ENCODE peak calls at places on chromosome 20, in nine cellular contexts. One of them, this sample, is unnamed.

GRCh38 chr20:60117040-60117439 is 158.8 kb downstream of the CDH26 start:
- DNase-seq in stimulated activated CD4-positive, alpha-beta T cell treated with anti-CD3 and anti-CD28 coated beads, TNF-alpha, amount 100 ng/mL, for 48 hours: no peak
- DNase-seq in mucosa of gallbladder: no peak
- DNase-seq in choroid plexus epithelial cell: peak
- DNase-seq in stimulated activated naive B cell treated with anti-CD40 and anti-IgM and Interleukin-4, amounts not matched to agents 10 μg/mL and 1 μg/mL and 100 μg/mL, for 72 hours: no peak
- DNase-seq in stimulated activated naive CD8-positive, alpha-beta T cell treated with anti-CD3 and anti-CD28 coated beads, Interleukin-15, Interleukin-2, amounts not matched to agents 100 U/mL and 50 U/mL, for 24 hours: no peak
- DNase-seq in naive thymus-derived CD4-positive, alpha-beta T cell: no peak
- DNase-seq in cardiac muscle cell: no peak
- DNase-seq in PC-9: no peak
- DNase-seq in this sample: no peak

GRCh38 chr20:51542033-51542893 is at the start of gene NFATC2:
- DNase-seq in stimulated activated CD4-positive, alpha-beta T cell treated with anti-CD3 and anti-CD28 coated beads, TNF-alpha, amount 100 ng/mL, for 48 hours: no peak
- DNase-seq in mucosa of gallbladder: peak
- DNase-seq in choroid plexus epithelial cell: no peak
- DNase-seq in stimulated activated naive B cell treated with anti-CD40 and anti-IgM and Interleukin-4, amounts not matched to agents 10 μg/mL and 1 μg/mL and 100 μg/mL, for 72 hours: peak
- DNase-seq in stimulated activated naive CD8-positive, alpha-beta T cell treated with anti-CD3 and anti-CD28 coated beads, Interleukin-15, Interleukin-2, amounts not matched to agents 100 U/mL and 50 U/mL, for 24 hours: peak
- DNase-seq in naive thymus-derived CD4-positive, alpha-beta T cell: peak
- DNase-seq in cardiac muscle cell: no peak
- DNase-seq in PC-9: peak
- DNase-seq in this sample: no peak

GRCh38 chr20:20181322-20181721 is 129.0 kb downstream of the CFAP61 start:
- DNase-seq in stimulated activated CD4-positive, alpha-beta T cell treated with anti-CD3 and anti-CD28 coated beads, TNF-alpha, amount 100 ng/mL, for 48 hours: no peak
- DNase-seq in mucosa of gallbladder: no peak
- DNase-seq in choroid plexus epithelial cell: no peak
- DNase-seq in stimulated activated naive B cell treated with anti-CD40 and anti-IgM and Interleukin-4, amounts not matched to agents 10 μg/mL and 1 μg/mL and 100 μg/mL, for 72 hours: no peak
- DNase-seq in stimulated activated naive CD8-positive, alpha-beta T cell treated with anti-CD3 and anti-CD28 coated beads, Interleukin-15, Interleukin-2, amounts not matched to agents 100 U/mL and 50 U/mL, for 24 hours: no peak
- DNase-seq in naive thymus-derived CD4-positive, alpha-beta T cell: no peak
- DNase-seq in cardiac muscle cell: no peak
- DNase-seq in PC-9: no peak
- DNase-seq in this sample: no peak

GRCh38 chr20:15319444-15319843 is 982.0 kb upstream of the FLRT3 start:
- DNase-seq in stimulated activated CD4-positive, alpha-beta T cell treated with anti-CD3 and anti-CD28 coated beads, TNF-alpha, amount 100 ng/mL, for 48 hours: no peak
- DNase-seq in mucosa of gallbladder: no peak
- DNase-seq in choroid plexus epithelial cell: no peak
- DNase-seq in stimulated activated naive B cell treated with anti-CD40 and anti-IgM and Interleukin-4, amounts not matched to agents 10 μg/mL and 1 μg/mL and 100 μg/mL, for 72 hours: no peak
- DNase-seq in stimulated activated naive CD8-positive, alpha-beta T cell treated with anti-CD3 and anti-CD28 coated beads, Interleukin-15, Interleukin-2, amounts not matched to agents 100 U/mL and 50 U/mL, for 24 hours: no peak
- DNase-seq in naive thymus-derived CD4-positive, alpha-beta T cell: no peak
- DNase-seq in cardiac muscle cell: no peak
- DNase-seq in PC-9: no peak
- DNase-seq in this sample: no peak

GRCh38 chr20:7673841-7674240 is 266.4 kb downstream of the HAO1 start:
- DNase-seq in stimulated activated CD4-positive, alpha-beta T cell treated with anti-CD3 and anti-CD28 coated beads, TNF-alpha, amount 100 ng/mL, for 48 hours: no peak
- DNase-seq in mucosa of gallbladder: no peak
- DNase-seq in choroid plexus epithelial cell: peak
- DNase-seq in stimulated activated naive B cell treated with anti-CD40 and anti-IgM and Interleukin-4, amounts not matched to agents 10 μg/mL and 1 μg/mL and 100 μg/mL, for 72 hours: no peak
- DNase-seq in stimulated activated naive CD8-positive, alpha-beta T cell treated with anti-CD3 and anti-CD28 coated beads, Interleukin-15, Interleukin-2, amounts not matched to agents 100 U/mL and 50 U/mL, for 24 hours: no peak
- DNase-seq in naive thymus-derived CD4-positive, alpha-beta T cell: no peak
- DNase-seq in cardiac muscle cell: peak
- DNase-seq in PC-9: no peak
- DNase-seq in this sample: no peak

GRCh38 chr20:41249781-41250281 is 67.7 kb downstream of the ZHX3 start:
- DNase-seq in stimulated activated CD4-positive, alpha-beta T cell treated with anti-CD3 and anti-CD28 coated beads, TNF-alpha, amount 100 ng/mL, for 48 hours: no peak
- DNase-seq in mucosa of gallbladder: no peak
- DNase-seq in choroid plexus epithelial cell: peak
- DNase-seq in stimulated activated naive B cell treated with anti-CD40 and anti-IgM and Interleukin-4, amounts not matched to agents 10 μg/mL and 1 μg/mL and 100 μg/mL, for 72 hours: peak
- DNase-seq in stimulated activated naive CD8-positive, alpha-beta T cell treated with anti-CD3 and anti-CD28 coated beads, Interleukin-15, Interleukin-2, amounts not matched to agents 100 U/mL and 50 U/mL, for 24 hours: no peak
- DNase-seq in naive thymus-derived CD4-positive, alpha-beta T cell: no peak
- DNase-seq in cardiac muscle cell: peak
- DNase-seq in PC-9: no peak
- DNase-seq in this sample: no peak

GRCh38 chr20:3900187-3900604 is 11.0 kb downstream of the PANK2 start:
- DNase-seq in stimulated activated CD4-positive, alpha-beta T cell treated with anti-CD3 and anti-CD28 coated beads, TNF-alpha, amount 100 ng/mL, for 48 hours: no peak
- DNase-seq in mucosa of gallbladder: no peak
- DNase-seq in choroid plexus epithelial cell: no peak
- DNase-seq in stimulated activated naive B cell treated with anti-CD40 and anti-IgM and Interleukin-4, amounts not matched to agents 10 μg/mL and 1 μg/mL and 100 μg/mL, for 72 hours: no peak
- DNase-seq in stimulated activated naive CD8-positive, alpha-beta T cell treated with anti-CD3 and anti-CD28 coated beads, Interleukin-15, Interleukin-2, amounts not matched to agents 100 U/mL and 50 U/mL, for 24 hours: no peak
- DNase-seq in naive thymus-derived CD4-positive, alpha-beta T cell: no peak
- DNase-seq in cardiac muscle cell: no peak
- DNase-seq in PC-9: no peak
- DNase-seq in this sample: no peak

GRCh38 chr20:52996726-52997125 is 24.6 kb downstream of the TSHZ2 start:
- DNase-seq in stimulated activated CD4-positive, alpha-beta T cell treated with anti-CD3 and anti-CD28 coated beads, TNF-alpha, amount 100 ng/mL, for 48 hours: no peak
- DNase-seq in mucosa of gallbladder: no peak
- DNase-seq in choroid plexus epithelial cell: no peak
- DNase-seq in stimulated activated naive B cell treated with anti-CD40 and anti-IgM and Interleukin-4, amounts not matched to agents 10 μg/mL and 1 μg/mL and 100 μg/mL, for 72 hours: no peak
- DNase-seq in stimulated activated naive CD8-positive, alpha-beta T cell treated with anti-CD3 and anti-CD28 coated beads, Interleukin-15, Interleukin-2, amounts not matched to agents 100 U/mL and 50 U/mL, for 24 hours: no peak
- DNase-seq in naive thymus-derived CD4-positive, alpha-beta T cell: no peak
- DNase-seq in cardiac muscle cell: no peak
- DNase-seq in PC-9: no peak
- DNase-seq in this sample: peak

GRCh38 chr20:59340186-59340885 is 39.9 kb downstream of the EDN3 start:
- DNase-seq in stimulated activated CD4-positive, alpha-beta T cell treated with anti-CD3 and anti-CD28 coated beads, TNF-alpha, amount 100 ng/mL, for 48 hours: no peak
- DNase-seq in mucosa of gallbladder: no peak
- DNase-seq in choroid plexus epithelial cell: no peak
- DNase-seq in stimulated activated naive B cell treated with anti-CD40 and anti-IgM and Interleukin-4, amounts not matched to agents 10 μg/mL and 1 μg/mL and 100 μg/mL, for 72 hours: no peak
- DNase-seq in stimulated activated naive CD8-positive, alpha-beta T cell treated with anti-CD3 and anti-CD28 coated beads, Interleukin-15, Interleukin-2, amounts not matched to agents 100 U/mL and 50 U/mL, for 24 hours: no peak
- DNase-seq in naive thymus-derived CD4-positive, alpha-beta T cell: no peak
- DNase-seq in cardiac muscle cell: no peak
- DNase-seq in PC-9: no peak
- DNase-seq in this sample: no peak

GRCh38 chr20:50518270-50518721 is 8.1 kb downstream of the PTPN1 start:
- DNase-seq in stimulated activated CD4-positive, alpha-beta T cell treated with anti-CD3 and anti-CD28 coated beads, TNF-alpha, amount 100 ng/mL, for 48 hours: no peak
- DNase-seq in mucosa of gallbladder: no peak
- DNase-seq in choroid plexus epithelial cell: peak
- DNase-seq in stimulated activated naive B cell treated with anti-CD40 and anti-IgM and Interleukin-4, amounts not matched to agents 10 μg/mL and 1 μg/mL and 100 μg/mL, for 72 hours: no peak
- DNase-seq in stimulated activated naive CD8-positive, alpha-beta T cell treated with anti-CD3 and anti-CD28 coated beads, Interleukin-15, Interleukin-2, amounts not matched to agents 100 U/mL and 50 U/mL, for 24 hours: no peak
- DNase-seq in naive thymus-derived CD4-positive, alpha-beta T cell: no peak
- DNase-seq in cardiac muscle cell: peak
- DNase-seq in PC-9: no peak
- DNase-seq in this sample: no peak

GRCh38 chr20:61460261-61461047 is 208.4 kb downstream of the CDH4 start:
- DNase-seq in stimulated activated CD4-positive, alpha-beta T cell treated with anti-CD3 and anti-CD28 coated beads, TNF-alpha, amount 100 ng/mL, for 48 hours: no peak
- DNase-seq in mucosa of gallbladder: no peak
- DNase-seq in choroid plexus epithelial cell: no peak
- DNase-seq in stimulated activated naive B cell treated with anti-CD40 and anti-IgM and Interleukin-4, amounts not matched to agents 10 μg/mL and 1 μg/mL and 100 μg/mL, for 72 hours: no peak
- DNase-seq in stimulated activated naive CD8-positive, alpha-beta T cell treated with anti-CD3 and anti-CD28 coated beads, Interleukin-15, Interleukin-2, amounts not matched to agents 100 U/mL and 50 U/mL, for 24 hours: no peak
- DNase-seq in naive thymus-derived CD4-positive, alpha-beta T cell: no peak
- DNase-seq in cardiac muscle cell: no peak
- DNase-seq in PC-9: no peak
- DNase-seq in this sample: no peak

GRCh38 chr20:39057143-39057542 is 95.0 kb downstream of the DHX35 start:
- DNase-seq in stimulated activated CD4-positive, alpha-beta T cell treated with anti-CD3 and anti-CD28 coated beads, TNF-alpha, amount 100 ng/mL, for 48 hours: no peak
- DNase-seq in mucosa of gallbladder: no peak
- DNase-seq in choroid plexus epithelial cell: no peak
- DNase-seq in stimulated activated naive B cell treated with anti-CD40 and anti-IgM and Interleukin-4, amounts not matched to agents 10 μg/mL and 1 μg/mL and 100 μg/mL, for 72 hours: no peak
- DNase-seq in stimulated activated naive CD8-positive, alpha-beta T cell treated with anti-CD3 and anti-CD28 coated beads, Interleukin-15, Interleukin-2, amounts not matched to agents 100 U/mL and 50 U/mL, for 24 hours: no peak
- DNase-seq in naive thymus-derived CD4-positive, alpha-beta T cell: no peak
- DNase-seq in cardiac muscle cell: no peak
- DNase-seq in PC-9: no peak
- DNase-seq in this sample: no peak

GRCh38 chr20:43538855-43539700 is 19.7 kb upstream of the SGK2 start:
- DNase-seq in stimulated activated CD4-positive, alpha-beta T cell treated with anti-CD3 and anti-CD28 coated beads, TNF-alpha, amount 100 ng/mL, for 48 hours: no peak
- DNase-seq in mucosa of gallbladder: no peak
- DNase-seq in choroid plexus epithelial cell: no peak
- DNase-seq in stimulated activated naive B cell treated with anti-CD40 and anti-IgM and Interleukin-4, amounts not matched to agents 10 μg/mL and 1 μg/mL and 100 μg/mL, for 72 hours: no peak
- DNase-seq in stimulated activated naive CD8-positive, alpha-beta T cell treated with anti-CD3 and anti-CD28 coated beads, Interleukin-15, Interleukin-2, amounts not matched to agents 100 U/mL and 50 U/mL, for 24 hours: no peak
- DNase-seq in naive thymus-derived CD4-positive, alpha-beta T cell: no peak
- DNase-seq in cardiac muscle cell: no peak
- DNase-seq in PC-9: no peak
- DNase-seq in this sample: no peak

GRCh38 chr20:50586531-50587232 is 76.5 kb downstream of the PTPN1 start:
- DNase-seq in stimulated activated CD4-positive, alpha-beta T cell treated with anti-CD3 and anti-CD28 coated beads, TNF-alpha, amount 100 ng/mL, for 48 hours: no peak
- DNase-seq in mucosa of gallbladder: no peak
- DNase-seq in choroid plexus epithelial cell: no peak
- DNase-seq in stimulated activated naive B cell treated with anti-CD40 and anti-IgM and Interleukin-4, amounts not matched to agents 10 μg/mL and 1 μg/mL and 100 μg/mL, for 72 hours: no peak
- DNase-seq in stimulated activated naive CD8-positive, alpha-beta T cell treated with anti-CD3 and anti-CD28 coated beads, Interleukin-15, Interleukin-2, amounts not matched to agents 100 U/mL and 50 U/mL, for 24 hours: no peak
- DNase-seq in naive thymus-derived CD4-positive, alpha-beta T cell: no peak
- DNase-seq in cardiac muscle cell: no peak
- DNase-seq in PC-9: no peak
- DNase-seq in this sample: no peak

GRCh38 chr20:53302695-53303094 is 290.9 kb downstream of the ZNF217 start:
- DNase-seq in stimulated activated CD4-positive, alpha-beta T cell treated with anti-CD3 and anti-CD28 coated beads, TNF-alpha, amount 100 ng/mL, for 48 hours: no peak
- DNase-seq in mucosa of gallbladder: no peak
- DNase-seq in choroid plexus epithelial cell: no peak
- DNase-seq in stimulated activated naive B cell treated with anti-CD40 and anti-IgM and Interleukin-4, amounts not matched to agents 10 μg/mL and 1 μg/mL and 100 μg/mL, for 72 hours: no peak
- DNase-seq in stimulated activated naive CD8-positive, alpha-beta T cell treated with anti-CD3 and anti-CD28 coated beads, Interleukin-15, Interleukin-2, amounts not matched to agents 100 U/mL and 50 U/mL, for 24 hours: no peak
- DNase-seq in naive thymus-derived CD4-positive, alpha-beta T cell: no peak
- DNase-seq in cardiac muscle cell: no peak
- DNase-seq in PC-9: no peak
- DNase-seq in this sample: no peak

GRCh38 chr20:25453035-25453810 is 45.8 kb downstream of the GINS1 start:
- DNase-seq in stimulated activated CD4-positive, alpha-beta T cell treated with anti-CD3 and anti-CD28 coated beads, TNF-alpha, amount 100 ng/mL, for 48 hours: no peak
- DNase-seq in mucosa of gallbladder: no peak
- DNase-seq in choroid plexus epithelial cell: peak
- DNase-seq in stimulated activated naive B cell treated with anti-CD40 and anti-IgM and Interleukin-4, amounts not matched to agents 10 μg/mL and 1 μg/mL and 100 μg/mL, for 72 hours: no peak
- DNase-seq in stimulated activated naive CD8-positive, alpha-beta T cell treated with anti-CD3 and anti-CD28 coated beads, Interleukin-15, Interleukin-2, amounts not matched to agents 100 U/mL and 50 U/mL, for 24 hours: no peak
- DNase-seq in naive thymus-derived CD4-positive, alpha-beta T cell: no peak
- DNase-seq in cardiac muscle cell: peak
- DNase-seq in PC-9: no peak
- DNase-seq in this sample: no peak

GRCh38 chr20:50138479-50139393 is 14.8 kb downstream of the PEDS1 start:
- DNase-seq in stimulated activated CD4-positive, alpha-beta T cell treated with anti-CD3 and anti-CD28 coated beads, TNF-alpha, amount 100 ng/mL, for 48 hours: no peak
- DNase-seq in mucosa of gallbladder: no peak
- DNase-seq in choroid plexus epithelial cell: no peak
- DNase-seq in stimulated activated naive B cell treated with anti-CD40 and anti-IgM and Interleukin-4, amounts not matched to agents 10 μg/mL and 1 μg/mL and 100 μg/mL, for 72 hours: no peak
- DNase-seq in stimulated activated naive CD8-positive, alpha-beta T cell treated with anti-CD3 and anti-CD28 coated beads, Interleukin-15, Interleukin-2, amounts not matched to agents 100 U/mL and 50 U/mL, for 24 hours: no peak
- DNase-seq in naive thymus-derived CD4-positive, alpha-beta T cell: no peak
- DNase-seq in cardiac muscle cell: no peak
- DNase-seq in PC-9: no peak
- DNase-seq in this sample: no peak

GRCh38 chr20:14207591-14207990 is 129.8 kb downstream of the FLRT3 start:
- DNase-seq in stimulated activated CD4-positive, alpha-beta T cell treated with anti-CD3 and anti-CD28 coated beads, TNF-alpha, amount 100 ng/mL, for 48 hours: no peak
- DNase-seq in mucosa of gallbladder: no peak
- DNase-seq in choroid plexus epithelial cell: no peak
- DNase-seq in stimulated activated naive B cell treated with anti-CD40 and anti-IgM and Interleukin-4, amounts not matched to agents 10 μg/mL and 1 μg/mL and 100 μg/mL, for 72 hours: no peak
- DNase-seq in stimulated activated naive CD8-positive, alpha-beta T cell treated with anti-CD3 and anti-CD28 coated beads, Interleukin-15, Interleukin-2, amounts not matched to agents 100 U/mL and 50 U/mL, for 24 hours: no peak
- DNase-seq in naive thymus-derived CD4-positive, alpha-beta T cell: no peak
- DNase-seq in cardiac muscle cell: no peak
- DNase-seq in PC-9: no peak
- DNase-seq in this sample: no peak

This sample was measured in esophagus muscularis mucosa.